ENCODE peak calls at places on chromosomes 2 and 18, in five cellular contexts. M is iris pigment epithelial cell; L is brain microvascular endothelial cell; J is endothelial cell; R is stimulated activated CD4-positive, alpha-beta T cell treated with anti-CD3 and anti-CD28 coated beads, Interleukin-2, amount 100 ng/mL, for 4 hours. B is an unnamed sample.

GRCh38 chr2:98484652-98485452 is 40.2 kb downstream of the INPP4A start:
- DNase-seq in M (no peak), L (no peak), J (no peak), R (no peak), B (no peak)

GRCh38 chr2:58047969-58048368 is 1.4 kb downstream of the VRK2 start:
- DNase-seq in M (no peak), L (no peak), J (no peak), R (no peak), B (no peak)

GRCh38 chr18:26429535-26429934 is 118.8 kb downstream of the KCTD1 start:
- DNase-seq in M (peak; percentile 91), L (peak; percentile 89), J (no peak), R (no peak), B (peak; percentile 71)

GRCh38 chr2:105287692-105288091 is 41.8 kb downstream of the TGFBRAP1 start:
- DNase-seq in M (peak; percentile 55), L (peak; percentile 30), J (peak; percentile 37), R (no peak), B (no peak)

GRCh38 chr18:8994603-8995002 is 107.9 kb upstream of the NDUFV2 start:
- DNase-seq in M (no peak), L (no peak), J (no peak), R (no peak), B (no peak)

GRCh38 chr2:84912984-84913383 is 7.5 kb downstream of the TMSB10 start:
- DNase-seq in M (no peak), L (no peak), J (no peak), R (no peak), B (no peak)

GRCh38 chr2:121872651-121873050 is 117.2 kb downstream of the TSN start:
- DNase-seq in M (no peak), L (no peak), J (no peak), R (no peak), B (no peak)

GRCh38 chr2:108444941-108445840 is 3.8 kb upstream of the GCC2 start:
- DNase-seq in M (peak; percentile 11), L (no peak), J (peak; percentile 61), R (no peak), B (no peak)

GRCh38 chr18:24930974-24931373 is 421.0 kb downstream of the ZNF521 start:
- DNase-seq in M (no peak), L (no peak), J (no peak), R (no peak), B (no peak)